ENCODE peak calls at places on chromosomes 1 and 21, in six cellular contexts. H is endothelial cell of umbilical vein, U is HepG2, T is K562, J is H1, Y is A549. X is an unnamed sample.

GRCh38 chr1:26285366-26286063 is 5.6 kb downstream of the SH3BGRL3 start:
- DNase-seq in H (no peak), U (peak; percentile 73), T (peak; percentile 66), J (no peak), Y (peak; percentile 56), X (peak; percentile 48)

GRCh38 chr1:4977701-4978100 is 323.3 kb downstream of the AJAP1 start:
- DNase-seq in H (no peak), U (no peak), T (no peak), J (no peak), Y (no peak), X (no peak)

GRCh38 chr21:26674324-26674723 is 101.2 kb upstream of the CYYR1 start:
- DNase-seq in H (no peak), U (no peak), T (no peak), J (no peak), Y (no peak), X (no peak)

GRCh38 chr1:160539896-160540858 is 17.1 kb upstream of the SLAMF6 start:
- DNase-seq in H (peak; percentile 56), U (peak; percentile 9), T (peak; percentile 96), J (no peak), Y (no peak), X (peak; percentile 99)

GRCh38 chr1:185735667-185736105 is 1.5 kb downstream of the HMCN1 start:
- DNase-seq in H (peak; percentile 67), U (no peak), T (no peak), J (no peak), Y (no peak), X (no peak)

GRCh38 chr1:111734426-111734825 is 4.8 kb downstream of the INKA2 start:
- DNase-seq in H (no peak), U (no peak), T (no peak), J (no peak), Y (no peak), X (no peak)

GRCh38 chr1:172638885-172639831 is 19.7 kb upstream of the FASLG start:
- DNase-seq in H (no peak), U (peak; percentile 24), T (no peak), J (no peak), Y (peak; percentile 51), X (no peak)

GRCh38 chr1:116951175-116951935 is 41.6 kb downstream of the PTGFRN start:
- DNase-seq in H (peak; percentile 77), U (no peak), T (no peak), J (no peak), Y (no peak), X (no peak)

GRCh38 chr1:27773732-27774445 is 870 bp downstream of the STX12 start:
- DNase-seq in H (peak; percentile 75), U (no peak), T (no peak), J (no peak), Y (no peak), X (peak; percentile 55)

GRCh38 chr21:29177800-29178199 is 47.4 kb downstream of the MAP3K7CL start:
- DNase-seq in H (no peak), U (no peak), T (no peak), J (no peak), Y (no peak), X (no peak)

GRCh38 chr1:93750946-93751345 is 69.3 kb upstream of the BCAR3 start:
- DNase-seq in H (no peak), U (no peak), T (no peak), J (no peak), Y (no peak), X (no peak)

GRCh38 chr1:92707292-92707691 is 77.6 kb downstream of the EVI5 start:
- DNase-seq in H (no peak), U (no peak), T (no peak), J (no peak), Y (no peak), X (no peak)

GRCh38 chr1:21045351-21045750 is 131.3 kb downstream of the EIF4G3 start:
- DNase-seq in H (no peak), U (no peak), T (no peak), J (no peak), Y (no peak), X (no peak)

GRCh38 chr1:70327306-70328076 is 27.0 kb downstream of the ANKRD13C start:
- DNase-seq in H (no peak), U (no peak), T (no peak), J (no peak), Y (no peak), X (no peak)

GRCh38 chr1:209266590-209267172 is 316.8 kb upstream of the CAMK1G start:
- DNase-seq in H (no peak), U (no peak), T (no peak), J (no peak), Y (no peak), X (no peak)

GRCh38 chr1:193558491-193559028 is 372.1 kb upstream of the B3GALT2 start:
- DNase-seq in H (peak; percentile 92), U (no peak), T (no peak), J (no peak), Y (peak; percentile 5), X (no peak)

GRCh38 chr1:47449702-47450552 is 12.1 kb downstream of the FOXD2 start:
- DNase-seq in H (no peak), U (peak; percentile 25), T (peak; percentile 75), J (no peak), Y (peak; percentile 67), X (no peak)

GRCh38 chr1:157045251-157046218 is at the start of gene ARHGEF11:
- DNase-seq in H (peak; percentile 89), U (peak; percentile 76), T (peak; percentile 91), J (peak; percentile 38), Y (peak; percentile 69), X (peak; percentile 89)

GRCh38 chr1:14543191-14543849 is 55.2 kb upstream of the KAZN start:
- DNase-seq in H (no peak), U (no peak), T (no peak), J (no peak), Y (no peak), X (no peak)

GRCh38 chr1:145926706-145927072 is 595 bp downstream of the RBM8A start:
- DNase-seq in H (peak; percentile 7), U (no peak), T (no peak), J (no peak), Y (no peak), X (no peak)

GRCh38 chr1:87327362-87328120 is 1.1 kb upstream of the LMO4 start:
- DNase-seq in H (no peak), U (no peak), T (peak; percentile 6), J (no peak), Y (no peak), X (no peak)

GRCh38 chr1:207799989-207800648 is 48.3 kb downstream of the CD46 start:
- DNase-seq in H (no peak), U (no peak), T (no peak), J (no peak), Y (no peak), X (no peak)

GRCh38 chr1:67690411-67690810 is 5.4 kb downstream of the GADD45A start:
- DNase-seq in H (no peak), U (no peak), T (no peak), J (no peak), Y (no peak), X (no peak)

GRCh38 chr1:18908911-18909771 is 6.8 kb upstream of the ALDH4A1 start:
- DNase-seq in H (no peak), U (no peak), T (peak; percentile 87), J (no peak), Y (no peak), X (no peak)

DNA sequence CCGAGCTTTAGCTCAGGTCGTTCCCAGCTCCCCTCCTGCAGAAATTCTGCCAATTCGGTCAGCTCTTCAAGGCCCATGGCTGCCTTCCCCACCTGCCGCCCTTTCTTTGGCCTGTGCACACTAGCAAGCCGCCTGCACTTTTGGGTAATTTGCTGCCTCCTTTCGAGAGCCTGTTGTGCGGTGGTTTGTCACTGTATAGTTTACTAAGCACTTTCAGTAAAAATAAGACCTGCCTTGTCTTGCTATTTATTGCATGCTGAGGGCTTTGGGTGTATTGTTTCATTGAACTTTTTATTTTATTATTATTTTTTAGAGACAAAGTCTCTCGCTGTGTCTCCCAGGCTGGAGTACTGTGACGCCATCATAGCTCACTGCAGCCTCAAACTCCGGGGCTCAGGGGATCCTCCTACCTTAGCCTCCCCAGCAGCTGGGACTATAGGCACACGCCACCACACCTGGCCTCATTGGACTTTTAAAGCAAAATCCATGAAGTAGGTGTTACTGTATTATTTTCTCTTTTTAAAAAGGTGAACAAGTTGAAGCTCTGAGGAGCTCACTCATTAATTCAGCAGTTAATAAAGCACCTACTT is 1.1 kb upstream of the FABP3 start:
- DNase-seq in H (no peak), U (no peak), T (no peak), J (no peak), Y (no peak), X (no peak)
- H3K4me3 ChIP-seq in H (no peak overlapping the region), U (peak overlapping the region; percentile 36), T (no peak overlapping the region), J (peak overlapping the region; percentile 21), Y (no peak overlapping the region), X (no peak overlapping the region)

GRCh38 chr1:54230507-54231339 is 30.8 kb downstream of the MRPL37 start:
- DNase-seq in H (no peak), U (no peak), T (no peak), J (no peak), Y (no peak), X (peak; percentile 59)
- TF ChIP-seq POLR2A in H (no peak), U (no peak), T (no peak), J (no peak), Y (no peak), X (no peak)

GRCh38 chr1:60894121-60894520 is 188.2 kb upstream of the NFIA start:
- DNase-seq in H (no peak), U (no peak), T (no peak), J (no peak), Y (no peak), X (no peak)
- TF ChIP-seq MAX in H (no peak), U (no peak), T (no peak), J (no peak), Y (no peak), X (no peak)

GRCh38 chr1:203751051-203751450 is 13.9 kb upstream of the LAX1 start:
- DNase-seq in H (no peak), U (no peak), T (no peak), J (no peak), Y (no peak), X (no peak)

GRCh38 chr1:203754455-203754864 is 10.5 kb upstream of the LAX1 start:
- DNase-seq in H (no peak), U (no peak), T (no peak), J (no peak), Y (no peak), X (no peak)
- H3K4me3 ChIP-seq in H (no peak overlapping the region), U (no peak overlapping the region), T (no peak overlapping the region), J (no peak overlapping the region), Y (no peak overlapping the region), X (no peak overlapping the region)

GRCh38 chr1:107061886-107062285 is 5.4 kb downstream of the PRMT6 start:
- DNase-seq in H (no peak), U (no peak), T (no peak), J (no peak), Y (no peak), X (no peak)

GRCh38 chr1:107056426-107057196 is at the start of gene PRMT6:
- DNase-seq in H (peak; percentile 77), U (peak; percentile 64), T (peak; percentile 83), J (peak; percentile 70), Y (no peak), X (peak; percentile 88)

GRCh38 chr1:107058245-107059032 is 2.0 kb downstream of the PRMT6 start:
- DNase-seq in H (no peak), U (no peak), T (no peak), J (no peak), Y (no peak), X (peak; percentile 28)

GRCh38 chr1:107057197-107058133 is 991 bp downstream of the PRMT6 start:
- DNase-seq in H (peak; percentile 72), U (peak; percentile 6), T (peak; percentile 55), J (peak; percentile 21), Y (no peak), X (peak; percentile 72)
- TF ChIP-seq POLR2A in H (no peak), U (peak; percentile 51), T (no peak), J (peak; percentile 67), Y (no peak), X (no peak)

GRCh38 chr1:42046772-42047552 is 106.2 kb upstream of the GUCA2B start:
- DNase-seq in H (no peak), U (peak; percentile 21), T (no peak), J (no peak), Y (no peak), X (no peak)
- TF ChIP-seq MAX in H (no peak), U (no peak), T (no peak), J (no peak), Y (no peak), X (no peak)

X was measured in NB4.